ENCODE peak calls at places on chromosomes 11 and 22, in seven cellular contexts. V is HCT116, Y is Peyer's patch, W is GM12892, D is prostate gland, P is testis, A is heart left ventricle. I is an unnamed sample.

GRCh38 chr11:1854949-1855885 is 2.3 kb downstream of the LSP1 start:
- DNase-seq in V (no peak), Y (no peak), W (peak; percentile 90), D (no peak), P (no peak), A (no peak), I (no peak)

GRCh38 chr22:32281092-32281491 is 25.9 kb upstream of the SLC5A4 start:
- DNase-seq in V (no peak), Y (no peak), W (no peak), D (no peak), P (no peak), A (no peak), I (peak; percentile 21)

GRCh38 chr11:67558084-67558772 is 25.4 kb upstream of the GSTP1 start:
- DNase-seq in V (no peak), Y (peak; percentile 62), W (no peak), D (no peak), P (no peak), A (no peak), I (no peak)

GRCh38 chr11:59144096-59144495 is 1.4 kb downstream of the FAM111A start:
- DNase-seq in V (no peak), Y (no peak), W (no peak), D (no peak), P (no peak), A (no peak), I (no peak)

GRCh38 chr11:11253487-11253886 is 99.6 kb downstream of the CSNK2A3 start:
- DNase-seq in V (no peak), Y (no peak), W (no peak), D (no peak), P (no peak), A (no peak), I (no peak)

GRCh38 chr11:117218133-117218915 is 13.5 kb downstream of the PCSK7 start:
- DNase-seq in V (no peak), Y (no peak), W (no peak), D (no peak), P (peak; percentile 35), A (no peak), I (no peak)

GRCh38 chr11:111344032-111344431 is 35.0 kb downstream of the POU2AF1 start:
- DNase-seq in V (no peak), Y (no peak), W (no peak), D (no peak), P (peak; percentile 81), A (no peak), I (no peak)

GRCh38 chr11:77503006-77503405 is 29.1 kb upstream of the PAK1 start:
- DNase-seq in V (no peak), Y (no peak), W (no peak), D (no peak), P (no peak), A (no peak), I (no peak)

GRCh38 chr11:117931971-117932370 is 2.8 kb upstream of the TMPRSS13 start:
- DNase-seq in V (no peak), Y (peak; percentile 46), W (no peak), D (no peak), P (no peak), A (no peak), I (no peak)

GRCh38 chr11:31809857-31810778 is 1.0 kb downstream of the PAX6 start:
- DNase-seq in V (no peak), Y (no peak), W (no peak), D (no peak), P (no peak), A (no peak), I (peak; percentile 69)

GRCh38 chr22:48824673-48825651 is 1002.7 kb downstream of the BRD1 start:
- DNase-seq in V (no peak), Y (peak; percentile 23), W (no peak), D (no peak), P (no peak), A (peak; percentile 48), I (no peak)

DNA sequence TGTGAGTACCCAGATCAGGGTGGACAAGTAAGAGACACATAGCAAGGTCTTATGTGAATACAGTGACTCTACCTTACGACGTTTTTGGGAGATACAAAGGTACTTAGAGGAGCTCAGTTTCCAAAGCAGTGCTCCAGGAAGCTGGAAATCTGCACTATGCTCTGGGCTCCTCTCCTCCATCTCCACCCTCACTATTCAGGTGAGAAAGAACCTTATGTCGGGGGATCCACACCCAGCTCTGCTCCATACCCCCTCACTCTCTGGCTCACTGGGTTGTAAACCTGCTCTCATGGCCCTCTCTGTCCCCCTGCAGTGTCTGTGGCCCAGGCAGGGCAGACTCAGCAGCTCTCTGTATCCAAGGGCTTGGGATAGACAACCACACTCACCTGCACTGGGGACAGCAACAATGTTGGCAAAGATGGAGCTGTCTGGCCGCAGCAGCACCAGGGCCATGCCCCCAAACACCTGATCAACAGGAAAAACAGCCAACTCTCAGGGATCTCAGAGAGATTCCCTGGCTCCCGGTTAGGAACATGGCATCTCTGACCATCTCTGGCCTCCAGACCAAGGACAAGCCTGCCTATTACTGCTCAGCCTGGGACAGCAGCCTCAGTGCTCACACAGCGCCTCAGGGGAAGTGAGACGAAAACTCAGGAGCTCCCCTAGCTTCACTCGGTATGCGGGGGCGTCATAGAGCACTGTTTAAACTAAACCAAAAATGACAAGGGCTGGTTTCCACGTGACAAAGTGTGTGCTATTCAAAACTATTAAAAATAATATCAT is 60.9 kb upstream of the TOP3B start:
- DNase-seq in V (no peak), Y (no peak), W (no peak), D (no peak), P (no peak), A (no peak), I (no peak)
- TF ChIP-seq POLR2A in V (no peak), Y (no peak), W (peak; percentile 49), D (no peak), P (no peak), A (no peak), I (no peak)

GRCh38 chr11:65860278-65861164 is at the start of gene MUS81:
- DNase-seq in V (peak; percentile 99), Y (peak; percentile 99), W (peak; percentile 95), D (peak; percentile 97), P (peak; percentile 98), A (peak; percentile 97), I (peak; percentile 89)

GRCh38 chr11:65859812-65860277 is 388 bp upstream of the MUS81 start:
- DNase-seq in V (no peak), Y (peak; percentile 65), W (no peak), D (no peak), P (peak; percentile 51), A (no peak), I (no peak)

GRCh38 chr11:65858354-65859133 is 564 bp upstream of the CFL1 start:
- DNase-seq in V (no peak), Y (no peak), W (no peak), D (no peak), P (no peak), A (no peak), I (no peak)

GRCh38 chr11:65857500-65858353 is at the start of gene CFL1:
- DNase-seq in V (peak; percentile 92), Y (peak; percentile 99), W (peak; percentile 78), D (peak; percentile 99), P (peak; percentile 98), A (peak; percentile 99), I (peak; percentile 86)

DNA sequence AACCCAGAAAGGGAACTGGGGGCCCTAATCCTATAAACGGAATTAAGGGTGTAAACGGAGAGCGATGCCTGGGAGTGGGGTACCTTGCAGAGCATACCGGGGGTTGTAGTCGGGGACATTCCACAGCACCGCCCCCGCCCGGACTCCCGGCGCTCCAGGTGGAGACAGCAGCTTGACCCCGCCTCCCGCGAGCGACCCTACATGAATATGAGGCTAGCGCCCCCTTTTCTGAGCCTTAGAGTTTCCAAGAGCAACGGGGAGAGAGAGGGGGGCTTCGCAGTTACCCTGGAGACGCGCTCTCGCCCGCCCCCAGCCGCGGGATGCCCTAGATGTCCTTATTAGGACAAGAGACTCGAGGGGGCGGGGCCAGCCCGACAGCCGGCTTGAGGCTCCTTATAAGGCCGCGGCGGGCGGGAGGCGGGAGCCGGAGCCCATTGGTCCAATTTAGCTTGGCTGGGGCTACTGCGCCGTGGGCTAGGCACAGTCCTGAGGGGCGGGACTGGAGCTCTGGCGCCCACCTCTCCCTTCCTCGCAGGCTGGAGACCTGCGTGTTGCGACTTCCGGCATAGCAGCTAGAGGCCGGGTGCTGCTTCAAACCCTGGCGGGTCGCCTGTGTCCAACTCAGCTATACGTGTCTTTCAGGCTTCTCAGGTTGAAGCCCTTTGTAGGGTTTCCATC is 960 bp upstream of the MUS81 start:
- DNase-seq in V (peak; percentile 95), Y (peak; percentile 100), W (peak; percentile 95), D (peak; percentile 99), P (peak; percentile 100), A (peak; percentile 99), I (peak; percentile 94)
- TF ChIP-seq POLR2A in V (peak; percentile 78), Y (peak; percentile 89), W (peak; percentile 95), D (peak; percentile 87), P (peak; percentile 82), A (peak; percentile 82), I (peak; percentile 54)

GRCh38 chr11:73217810-73218105 is 323 bp upstream of the P2RY2 start:
- DNase-seq in V (no peak), Y (no peak), W (no peak), D (no peak), P (no peak), A (no peak), I (no peak)

GRCh38 chr11:73218830-73219215 is 742 bp downstream of the P2RY2 start:
- DNase-seq in V (no peak), Y (no peak), W (no peak), D (no peak), P (no peak), A (no peak), I (no peak)

GRCh38 chr11:73219396-73220285 is 1.6 kb downstream of the P2RY2 start:
- DNase-seq in V (no peak), Y (no peak), W (no peak), D (no peak), P (no peak), A (no peak), I (no peak)

GRCh38 chr11:73217131-73217809 is 811 bp upstream of the P2RY2 start:
- DNase-seq in V (no peak), Y (no peak), W (no peak), D (no peak), P (peak; percentile 44), A (no peak), I (no peak)

GRCh38 chr11:73218106-73218829 is at the start of gene P2RY2:
- DNase-seq in V (peak; percentile 32), Y (peak; percentile 91), W (no peak), D (peak; percentile 53), P (peak; percentile 53), A (peak; percentile 91), I (no peak)
- TF ChIP-seq POLR2A in V (no peak), Y (peak; percentile 70), W (no peak), D (peak; percentile 61), P (no peak), A (no peak), I (no peak)

DNA sequence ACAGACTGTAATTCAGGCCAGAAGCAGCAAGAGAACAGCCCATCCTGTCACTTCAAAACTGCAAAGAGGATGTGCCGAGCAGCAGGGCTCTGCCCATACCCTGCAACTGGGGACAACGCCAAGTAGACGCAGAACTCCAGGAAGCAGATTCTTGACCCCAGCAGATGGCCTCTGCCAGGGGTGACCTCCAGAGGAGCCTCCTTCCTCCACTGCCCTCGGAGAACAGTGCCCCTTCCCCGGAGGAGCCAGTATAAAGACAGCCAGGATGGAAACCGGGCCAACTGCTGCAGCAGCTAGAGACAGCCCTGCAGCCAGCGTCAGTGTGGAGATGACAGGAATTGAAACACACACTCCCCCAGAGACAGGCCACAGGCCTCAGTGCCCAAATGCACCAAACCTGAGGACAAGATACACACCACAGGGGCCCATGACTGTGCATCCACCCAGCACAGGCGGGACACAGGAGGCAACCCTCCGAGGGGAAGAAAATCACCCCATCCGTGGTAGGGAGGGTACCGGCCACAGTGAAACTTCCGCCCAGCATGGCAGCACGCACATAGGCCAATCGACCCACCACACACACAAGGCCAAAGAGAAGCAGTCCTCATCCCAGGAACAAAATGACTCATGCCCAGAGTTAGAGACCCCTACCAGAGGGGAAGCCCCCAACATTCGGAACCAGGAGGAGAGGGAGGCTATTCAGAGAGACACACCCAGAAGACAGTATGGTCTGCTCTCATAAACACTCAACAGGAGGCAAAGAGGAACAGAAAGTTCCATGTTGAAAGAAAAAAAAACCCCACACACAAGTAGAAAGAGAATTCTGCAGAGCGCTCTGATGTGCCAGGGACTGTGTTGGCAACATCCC is 5.6 kb downstream of the AHNAK start:
- DNase-seq in V (no peak), Y (peak; percentile 74), W (peak; percentile 52), D (no peak), P (no peak), A (peak; percentile 76), I (no peak)
- TF ChIP-seq POLR2A in V (no peak), Y (no peak), W (peak; percentile 51), D (no peak), P (no peak), A (no peak), I (no peak)

I was measured in H54.